ENCODE peak calls at places on chromosomes 2 and 18, in five cellular contexts. F, O, L, A and U are unnamed samples.

GRCh38 chr18:8951491-8951890 is 151.0 kb upstream of the NDUFV2 start:
- DNase-seq in F (no peak), O (no peak), L (no peak), A (no peak), U (no peak)

GRCh38 chr2:190718652-190719526 is 70.0 kb downstream of the NAB1 start:
- DNase-seq in F (no peak), O (peak; percentile 41), L (peak; percentile 75), A (no peak), U (peak; percentile 19)

GRCh38 chr2:113754989-113755689 is 1.3 kb downstream of the SLC35F5 start:
- DNase-seq in F (no peak), O (no peak), L (peak; percentile 48), A (no peak), U (no peak)

GRCh38 chr2:145957929-145958328 is 1438.0 kb upstream of the ZEB2 start:
- DNase-seq in F (no peak), O (no peak), L (peak; percentile 27), A (no peak), U (no peak)

GRCh38 chr18:76450452-76450851 is 44.6 kb downstream of the ZNF516 start:
- DNase-seq in F (peak; percentile 36), O (no peak), L (peak; percentile 68), A (no peak), U (no peak)

GRCh38 chr2:204570449-204570848 is 25.2 kb downstream of the PARD3B start:
- DNase-seq in F (no peak), O (no peak), L (no peak), A (no peak), U (no peak)

GRCh38 chr2:138500592-138501426 is 761 bp upstream of the SPOPL start:
- DNase-seq in F (no peak), O (no peak), L (no peak), A (no peak), U (no peak)

GRCh38 chr18:39366086-39366485 is 1800.5 kb upstream of the CELF4 start:
- DNase-seq in F (no peak), O (no peak), L (no peak), A (no peak), U (no peak)

GRCh38 chr18:75111673-75112485 is 97.1 kb downstream of the PTGR3 start:
- DNase-seq in F (peak; percentile 11), O (no peak), L (peak; percentile 6), A (no peak), U (no peak)

GRCh38 chr2:148103946-148104345 is 83.1 kb downstream of the MBD5 start:
- DNase-seq in F (no peak), O (no peak), L (no peak), A (no peak), U (no peak)

GRCh38 chr2:224807153-224807964 is 91.2 kb upstream of the CCDC195 start:
- DNase-seq in F (no peak), O (no peak), L (no peak), A (no peak), U (no peak)

GRCh38 chr18:47050468-47050867 is 15.0 kb upstream of the ELOA2 start:
- DNase-seq in F (no peak), O (no peak), L (peak; percentile 68), A (no peak), U (no peak)

GRCh38 chr2:40962026-40962425 is 510.1 kb upstream of the SLC8A1 start:
- DNase-seq in F (no peak), O (no peak), L (no peak), A (no peak), U (no peak)

GRCh38 chr2:3986063-3986462 is 282.7 kb downstream of the DCDC2C start:
- DNase-seq in F (no peak), O (no peak), L (no peak), A (no peak), U (peak; percentile 8)

GRCh38 chr18:67104700-67105284 is 411.7 kb downstream of the DSEL start:
- DNase-seq in F (no peak), O (peak; percentile 65), L (peak; percentile 84), A (no peak), U (no peak)

GRCh38 chr2:229164545-229165249 is 106.4 kb downstream of the PID1 start:
- DNase-seq in F (no peak), O (no peak), L (peak; percentile 49), A (no peak), U (no peak)

GRCh38 chr2:100011272-100011711 is 131.1 kb downstream of the AFF3 start:
- DNase-seq in F (no peak), O (no peak), L (peak; percentile 81), A (no peak), U (no peak)

GRCh38 chr2:179592167-179592936 is 269.1 kb downstream of the ZNF385B start:
- DNase-seq in F (no peak), O (no peak), L (peak; percentile 46), A (no peak), U (no peak)

GRCh38 chr2:66428986-66429612 is 5.8 kb upstream of the MEIS1 start:
- DNase-seq in F (no peak), O (no peak), L (peak; percentile 79), A (peak; percentile 50), U (no peak)

GRCh38 chr2:78686754-78687153 is 338.7 kb upstream of the REG3G start:
- DNase-seq in F (no peak), O (no peak), L (no peak), A (no peak), U (no peak)

GRCh38 chr2:199602271-199602895 is 144.6 kb upstream of the SATB2 start:
- DNase-seq in F (no peak), O (no peak), L (peak; percentile 20), A (no peak), U (no peak)

GRCh38 chr2:151337643-151338042 is 19.7 kb upstream of the TNFAIP6 start:
- DNase-seq in F (no peak), O (no peak), L (peak; percentile 83), A (no peak), U (no peak)

GRCh38 chr2:2902551-2903216 is 474.9 kb downstream of the EIPR1 start:
- DNase-seq in F (no peak), O (no peak), L (no peak), A (no peak), U (peak; percentile 89)

GRCh38 chr2:212052412-212053159 is 486.0 kb downstream of the ERBB4 start:
- DNase-seq in F (no peak), O (no peak), L (no peak), A (no peak), U (no peak)

GRCh38 chr18:49854681-49855080 is 41.3 kb upstream of the ACAA2 start:
- DNase-seq in F (no peak), O (no peak), L (no peak), A (no peak), U (no peak)

GRCh38 chr2:9770308-9771100 is 72.8 kb upstream of the TAF1B start:
- DNase-seq in F (peak; percentile 59), O (peak; percentile 70), L (peak; percentile 89), A (peak; percentile 54), U (no peak)

GRCh38 chr2:171066110-171066509 is 94.6 kb downstream of the TLK1 start:
- DNase-seq in F (no peak), O (no peak), L (no peak), A (no peak), U (no peak)

GRCh38 chr2:70616168-70616694 is 62.6 kb upstream of the TGFA start:
- DNase-seq in F (no peak), O (no peak), L (no peak), A (no peak), U (no peak)

GRCh38 chr2:44170337-44170736 is 1.7 kb downstream of the PPM1B start:
- DNase-seq in F (no peak), O (no peak), L (peak; percentile 56), A (no peak), U (no peak)

GRCh38 chr2:24049485-24050021 is at the start of gene FKBP1B:
- DNase-seq in F (peak; percentile 59), O (peak; percentile 80), L (peak; percentile 67), A (peak; percentile 66), U (no peak)

GRCh38 chr2:217740178-217740577 is 262.6 kb downstream of the TNS1 start:
- DNase-seq in F (no peak), O (no peak), L (no peak), A (no peak), U (peak; percentile 89)

GRCh38 chr2:14188431-14188830 is 444.1 kb upstream of the LRATD1 start:
- DNase-seq in F (no peak), O (no peak), L (no peak), A (no peak), U (no peak)

GRCh38 chr2:159801925-159802324 is 3.9 kb upstream of the CD302 start:
- DNase-seq in F (no peak), O (no peak), L (no peak), A (no peak), U (no peak)

GRCh38 chr2:159803235-159803962 is 5.4 kb upstream of the CD302 start:
- DNase-seq in F (no peak), O (no peak), L (no peak), A (no peak), U (no peak)

GRCh38 chr2:159802673-159803072 is 4.7 kb upstream of the CD302 start:
- DNase-seq in F (no peak), O (no peak), L (no peak), A (no peak), U (no peak)

GRCh38 chr2:159807183-159808037 is 9.4 kb upstream of the CD302 start:
- DNase-seq in F (no peak), O (peak; percentile 42), L (peak; percentile 71), A (peak; percentile 31), U (no peak)

DNA sequence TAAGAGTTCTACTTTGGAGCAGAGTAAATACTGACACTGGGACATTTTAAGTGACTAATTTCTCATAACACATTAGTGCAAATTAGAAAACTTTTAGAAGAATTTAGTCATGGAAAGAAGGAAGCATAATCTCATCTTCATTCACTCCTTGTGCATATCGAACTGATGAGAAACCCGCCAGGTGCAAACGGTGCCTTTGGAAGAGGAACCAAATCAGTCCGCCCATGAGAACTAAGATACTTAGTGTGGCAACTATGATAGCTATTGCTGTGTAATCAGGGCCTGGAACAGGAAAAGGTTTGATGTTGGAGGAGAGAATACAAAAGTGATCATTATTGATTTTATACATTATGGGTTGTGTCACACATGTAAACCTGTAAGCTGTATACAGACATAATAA is 6.9 kb upstream of the CD302 start:
- DNase-seq in F (no peak), O (no peak), L (no peak), A (no peak), U (no peak)
- H3K27ac ChIP-seq in F (no peak overlapping the region), O (no peak overlapping the region), L (no peak overlapping the region), A (no peak overlapping the region), U (no peak overlapping the region)

DNA sequence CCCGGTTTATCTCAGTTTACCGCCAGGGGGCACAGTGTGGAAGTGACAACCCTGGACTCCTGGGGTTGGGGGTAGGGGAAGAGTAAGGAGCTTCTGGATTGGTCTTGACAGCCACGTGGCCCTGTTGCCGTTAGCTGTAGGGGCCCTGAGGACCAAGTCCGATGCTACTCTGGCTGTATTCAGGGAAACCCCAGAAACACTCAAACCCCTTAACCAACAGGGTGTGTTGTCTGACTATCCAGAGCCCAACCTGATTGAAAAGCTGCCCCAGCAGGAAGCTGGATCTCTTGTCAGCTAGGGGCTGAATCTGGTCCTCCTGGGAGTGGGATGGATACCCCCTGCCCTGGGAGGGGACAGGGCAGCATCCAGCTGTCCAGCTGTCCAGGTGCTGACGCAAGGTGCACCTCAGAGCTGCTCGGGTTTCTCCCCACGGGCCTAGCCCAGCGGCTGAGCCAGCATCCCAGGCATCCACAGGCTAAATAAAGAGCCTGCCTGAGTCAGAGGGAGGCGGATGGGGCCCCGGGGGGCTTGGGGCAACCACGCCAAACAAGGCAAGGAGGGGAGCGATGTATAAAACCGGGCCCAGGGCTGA is 3.1 kb upstream of the GMPPA start:
- DNase-seq in F (peak; percentile 64), O (peak; percentile 62), L (peak; percentile 79), A (peak; percentile 73), U (no peak)
- H3K27me3 ChIP-seq in F (peaks cover 34% of the 10 kb centered on the region), O (peaks cover 60% of the 10 kb centered on the region), L (no peaks in the 10 kb centered on the region), A (no peaks in the 10 kb centered on the region), U (no peaks in the 10 kb centered on the region)

GRCh38 chr18:3585656-3586509 is 135.9 kb downstream of the TGIF1 start:
- DNase-seq in F (peak; percentile 76), O (peak; percentile 88), L (peak; percentile 84), A (peak; percentile 69), U (peak; percentile 64)
- H3K27ac ChIP-seq in F (no peak overlapping the region), O (no peak overlapping the region), L (no peak overlapping the region), A (no peak overlapping the region), U (no peak overlapping the region)

GRCh38 chr18:23661735-23662308 is 889 bp downstream of the ANKRD29 start:
- DNase-seq in F (no peak), O (no peak), L (no peak), A (no peak), U (no peak)
- H3K27me3 ChIP-seq in F (no peaks in the 10 kb centered on the region), O (peaks cover 32% of the 10 kb centered on the region), L (no peaks in the 10 kb centered on the region), A (no peaks in the 10 kb centered on the region), U (no peaks in the 10 kb centered on the region)